ENCODE peak calls at places on chromosomes 3 and 15, in five cellular contexts. A is NCI-H460, F is OCI-M1, K is AG09309, E is spleen. N is an unnamed sample.

GRCh38 chr3:3074551-3075257 is 35.5 kb downstream of the IL5RA start:
- DNase-seq in K (no peak), F (no peak), A (no peak), E (no peak), N (no peak)

GRCh38 chr15:40047413-40048154 is 8.6 kb upstream of the SRP14 start:
- DNase-seq in A (no peak), F (no peak), K (no peak), E (peak), N (no peak)

GRCh38 chr3:72213296-72214064 is 428.5 kb upstream of the PROK2 start:
- DNase-seq in F (no peak), A (no peak), E (no peak), K (no peak), N (no peak)

GRCh38 chr3:195900426-195901355 is 7.7 kb downstream of the TNK2 start:
- DNase-seq in E (peak), K (no peak), F (no peak), A (peak), N (peak)

GRCh38 chr3:73508330-73508954 is 116.3 kb downstream of the PDZRN3 start:
- DNase-seq in F (peak), K (no peak), A (peak), E (no peak), N (no peak)

GRCh38 chr15:95684693-95685115 is 645.8 kb upstream of the NR2F2 start:
- DNase-seq in F (peak), E (no peak), A (peak), K (peak), N (no peak)

GRCh38 chr3:57929988-57930387 is 78.2 kb upstream of the FLNB start:
- DNase-seq in K (no peak), F (no peak), E (no peak), A (no peak), N (no peak)

GRCh38 chr15:35722506-35722905 is 176.5 kb upstream of the DPH6 start:
- DNase-seq in F (no peak), K (no peak), E (no peak), A (no peak), N (no peak)

GRCh38 chr3:149501524-149501923 is 27.0 kb downstream of the TM4SF4 start:
- DNase-seq in F (no peak), A (no peak), E (no peak), K (peak), N (no peak)

GRCh38 chr15:72271221-72271620 is 1.1 kb downstream of the PARP6 start:
- DNase-seq in K (no peak), F (no peak), E (no peak), A (no peak), N (no peak)

GRCh38 chr15:29376580-29376979 is 107.0 kb upstream of the NSMCE3 start:
- DNase-seq in K (no peak), E (no peak), F (no peak), A (no peak), N (no peak)

N was measured in chondrocyte.